ENCODE peak calls at places on chromosomes 4 and X, in six cellular contexts. H is stimulated activated CD8-positive, alpha-beta memory T cell treated with anti-CD3 and anti-CD28 coated beads, Interleukin-7, amount 100 ng/mL, for 1 hour; L is GOT3; V is substantia nigra; G is activated CD4-positive, alpha-beta T cell treated with anti-CD3 and anti-CD28 coated beads, Interleukin-2, amount 50 U/mL, for 1 hour; I is cardiac fibroblast. R is an unnamed sample.

GRCh38 chrX:72715546-72715945 is 1.4 kb upstream of the PHKA1 start:
- DNase-seq in H (no peak), L (no peak), V (no peak), G (no peak), I (no peak), R (no peak)

GRCh38 chrX:18579495-18579894 is 92.4 kb downstream of the RS1 start:
- DNase-seq in H (no peak), L (no peak), V (no peak), G (no peak), I (no peak), R (no peak)

GRCh38 chrX:17591741-17592110 is 145.6 kb upstream of the SCML1 start:
- DNase-seq in H (no peak), L (no peak), V (no peak), G (no peak), I (peak), R (no peak)

GRCh38 chrX:124507276-124507675 is 160.9 kb downstream of the SH2D1A start:
- DNase-seq in H (no peak), L (no peak), V (no peak), G (no peak), I (no peak), R (no peak)

GRCh38 chrX:46805270-46805669 is 31.6 kb upstream of the RP2 start:
- DNase-seq in H (no peak), L (no peak), V (no peak), G (no peak), I (no peak), R (no peak)

GRCh38 chr4:39975488-39976089 is 2.1 kb downstream of the PDS5A start:
- DNase-seq in H (no peak), L (no peak), V (no peak), G (no peak), I (peak), R (no peak)

GRCh38 chrX:49155243-49155899 is 7.2 kb upstream of the MAGIX start:
- DNase-seq in H (no peak), L (no peak), V (no peak), G (no peak), I (peak), R (peak)

GRCh38 chr4:123785515-123785914 is 388.9 kb downstream of the SPRY1 start:
- DNase-seq in H (no peak), L (no peak), V (no peak), G (no peak), I (peak), R (no peak)

GRCh38 chrX:80098038-80098437 is 83.5 kb downstream of the TBX22 start:
- DNase-seq in H (no peak), L (no peak), V (no peak), G (no peak), I (no peak), R (no peak)

GRCh38 chr4:15370296-15370695 is 57.5 kb upstream of the C1QTNF7 start:
- DNase-seq in H (no peak), L (no peak), V (no peak), G (no peak), I (no peak), R (no peak)

GRCh38 chr4:105246712-105247111 is 100.0 kb downstream of the TET2 start:
- DNase-seq in H (no peak), L (no peak), V (no peak), G (no peak), I (peak), R (no peak)

GRCh38 chrX:150446995-150447394 is 83.9 kb downstream of the MAMLD1 start:
- DNase-seq in H (no peak), L (no peak), V (no peak), G (no peak), I (peak), R (no peak)

GRCh38 chr4:3047464-3048286 is 26.7 kb downstream of the HTT-AS start:
- DNase-seq in H (peak), L (no peak), V (peak), G (peak), I (peak), R (peak)

GRCh38 chr4:126354784-126355183 is 1040.0 kb downstream of the FAT4 start:
- DNase-seq in H (no peak), L (no peak), V (no peak), G (no peak), I (peak), R (no peak)

GRCh38 chr4:169102011-169102410 is 92.0 kb upstream of the CBR4 start:
- DNase-seq in H (no peak), L (no peak), V (no peak), G (no peak), I (peak), R (no peak)

GRCh38 chrX:63050225-63050624 is 300.9 kb downstream of the SPIN4 start:
- DNase-seq in H (no peak), L (no peak), V (no peak), G (no peak), I (peak), R (no peak)

GRCh38 chrX:48540015-48540350 is 469 bp downstream of the TBC1D25 start:
- DNase-seq in H (peak), L (no peak), V (no peak), G (peak), I (peak), R (no peak)

GRCh38 chr4:122045533-122045932 is 93.7 kb upstream of the TRPC3 start:
- DNase-seq in H (no peak), L (peak), V (no peak), G (no peak), I (peak), R (no peak)

GRCh38 chrX:11329016-11329415 is 35.8 kb downstream of the AMELX start:
- DNase-seq in H (no peak), L (no peak), V (no peak), G (no peak), I (peak), R (no peak)

GRCh38 chrX:115311666-115312065 is 22.2 kb downstream of the LUZP4 start:
- DNase-seq in H (no peak), L (no peak), V (peak), G (no peak), I (no peak), R (peak)

GRCh38 chr4:15719506-15719905 is 16.6 kb downstream of the BST1 start:
- DNase-seq in H (no peak), L (no peak), V (no peak), G (no peak), I (no peak), R (no peak)

GRCh38 chr4:42151568-42152506 is 618 bp downstream of the BEND4 start:
- DNase-seq in H (no peak), L (no peak), V (no peak), G (no peak), I (no peak), R (peak)

GRCh38 chrX:139234898-139235297 is 295.6 kb upstream of the F9 start:
- DNase-seq in H (no peak), L (no peak), V (no peak), G (no peak), I (no peak), R (no peak)

GRCh38 chrX:123185714-123186113 is 1.6 kb downstream of the GRIA3 start:
- DNase-seq in H (no peak), L (no peak), V (no peak), G (no peak), I (no peak), R (no peak)

GRCh38 chr4:6313216-6313615 is 43.6 kb downstream of the WFS1 start:
- DNase-seq in H (no peak), L (no peak), V (no peak), G (no peak), I (no peak), R (no peak)

GRCh38 chr4:62912531-62912930 is 1496.7 kb downstream of the TECRL start:
- DNase-seq in H (no peak), L (no peak), V (no peak), G (no peak), I (no peak), R (no peak)

GRCh38 chrX:49753691-49754090 is 57.9 kb upstream of the PAGE1 start:
- DNase-seq in H (no peak), L (no peak), V (no peak), G (no peak), I (no peak), R (no peak)

GRCh38 chrX:15242899-15243555 is 26.9 kb downstream of the ASB9 start:
- DNase-seq in H (no peak), L (peak), V (no peak), G (peak), I (peak), R (peak)

GRCh38 chr4:140789752-140790151 is 33.6 kb upstream of the TBC1D9 start:
- DNase-seq in H (no peak), L (no peak), V (no peak), G (no peak), I (peak), R (no peak)

GRCh38 chrX:132463411-132463810 is 25.4 kb downstream of the MBNL3 start:
- DNase-seq in H (no peak), L (no peak), V (no peak), G (no peak), I (peak), R (no peak)

GRCh38 chr4:144356941-144357381 is 216.4 kb upstream of the GYPA start:
- DNase-seq in H (no peak), L (no peak), V (no peak), G (no peak), I (no peak), R (no peak)

GRCh38 chrX:31609130-31609529 is 537.3 kb upstream of the FTHL17 start:
- DNase-seq in H (no peak), L (no peak), V (no peak), G (no peak), I (peak), R (no peak)

GRCh38 chrX:154718607-154719006 is 32.3 kb downstream of the GAB3 start:
- DNase-seq in H (no peak), L (no peak), V (no peak), G (no peak), I (no peak), R (no peak)

GRCh38 chr4:6988016-6988715 is 55.0 kb upstream of the TADA2B start:
- DNase-seq in H (no peak), L (no peak), V (no peak), G (no peak), I (peak), R (no peak)

GRCh38 chrX:26914232-26914631 is 548.9 kb downstream of the PPP4R3C start:
- DNase-seq in H (no peak), L (no peak), V (no peak), G (no peak), I (peak), R (no peak)

GRCh38 chr4:153152453-153153338 is 51.5 kb upstream of the TRIM2 start:
- DNase-seq in H (peak), L (no peak), V (peak), G (peak), I (peak), R (peak)

GRCh38 chr4:174595141-174595929 is 73.0 kb upstream of the HPGD start:
- DNase-seq in H (no peak), L (no peak), V (no peak), G (no peak), I (no peak), R (no peak)

GRCh38 chr4:156751486-156751885 is 220.1 kb downstream of the PDGFC start:
- DNase-seq in H (no peak), L (no peak), V (no peak), G (no peak), I (peak), R (no peak)

GRCh38 chr4:148653681-148654080 is 211.5 kb upstream of the NR3C2 start:
- DNase-seq in H (no peak), L (no peak), V (no peak), G (no peak), I (peak), R (no peak)

R was measured in neural crest cell.